ENCODE peak calls at places on chromosome 17, in five cellular contexts. One of them, this sample, is unnamed.

GRCh38 chr17:48388955-48389764 is 40.9 kb downstream of the SKAP1 start:
- DNase-seq in AG04449: no peak
- DNase-seq in fibroblast of the aortic adventitia: no peak
- DNase-seq in WTC11: no peak
- DNase-seq in AG04450: no peak
- DNase-seq in this sample: no peak

GRCh38 chr17:31541559-31541958 is 150.1 kb downstream of the RAB11FIP4 start:
- DNase-seq in AG04449: no peak
- DNase-seq in AG04450: no peak
- DNase-seq in fibroblast of the aortic adventitia: no peak
- DNase-seq in WTC11: peak; percentile 32
- DNase-seq in this sample: no peak

GRCh38 chr17:74875155-74875969 is 2.6 kb upstream of the FDXR start:
- DNase-seq in AG04449: no peak
- DNase-seq in WTC11: no peak
- DNase-seq in fibroblast of the aortic adventitia: no peak
- DNase-seq in AG04450: no peak
- DNase-seq in this sample: no peak

GRCh38 chr17:51640108-51640622 is 379.8 kb downstream of the UTP18 start:
- DNase-seq in AG04450: no peak
- DNase-seq in WTC11: peak; percentile 42
- DNase-seq in fibroblast of the aortic adventitia: no peak
- DNase-seq in AG04449: no peak
- DNase-seq in this sample: no peak

GRCh38 chr17:75036643-75037268 is 10.0 kb downstream of the ATP5PD start:
- DNase-seq in fibroblast of the aortic adventitia: peak; percentile 97
- DNase-seq in AG04449: no peak
- DNase-seq in AG04450: no peak
- DNase-seq in WTC11: peak; percentile 53
- DNase-seq in this sample: no peak

GRCh38 chr17:681738-682137 is 32.9 kb downstream of the VPS53 start:
- DNase-seq in AG04450: no peak
- DNase-seq in fibroblast of the aortic adventitia: peak; percentile 75
- DNase-seq in WTC11: no peak
- DNase-seq in AG04449: peak; percentile 81
- DNase-seq in this sample: peak; percentile 44

GRCh38 chr17:20315821-20316220 is 151.5 kb downstream of the LGALS9B start:
- DNase-seq in fibroblast of the aortic adventitia: no peak
- DNase-seq in AG04450: no peak
- DNase-seq in AG04449: no peak
- DNase-seq in WTC11: no peak
- DNase-seq in this sample: no peak

GRCh38 chr17:37848690-37849616 is 75.3 kb upstream of the TBC1D3K start:
- DNase-seq in fibroblast of the aortic adventitia: no peak
- DNase-seq in WTC11: no peak
- DNase-seq in AG04450: peak; percentile 21
- DNase-seq in AG04449: peak; percentile 31
- DNase-seq in this sample: no peak

GRCh38 chr17:8366231-8366630 is 10.3 kb downstream of the KRABD2 start:
- DNase-seq in fibroblast of the aortic adventitia: peak; percentile 92
- DNase-seq in AG04449: peak; percentile 80
- DNase-seq in WTC11: no peak
- DNase-seq in AG04450: peak; percentile 44
- DNase-seq in this sample: peak; percentile 25

GRCh38 chr17:8124350-8125195 is 667 bp upstream of the HES7 start:
- DNase-seq in AG04449: no peak
- DNase-seq in fibroblast of the aortic adventitia: peak; percentile 33
- DNase-seq in WTC11: no peak
- DNase-seq in AG04450: no peak
- DNase-seq in this sample: no peak

GRCh38 chr17:34837796-34838195 is 123.5 kb downstream of the CCT6B start:
- DNase-seq in fibroblast of the aortic adventitia: no peak
- DNase-seq in WTC11: peak; percentile 25
- DNase-seq in AG04450: no peak
- DNase-seq in AG04449: no peak
- DNase-seq in this sample: no peak

GRCh38 chr17:44652727-44653126 is 3.5 kb upstream of the MEIOC start:
- DNase-seq in AG04450: no peak
- DNase-seq in fibroblast of the aortic adventitia: no peak
- DNase-seq in AG04449: no peak
- DNase-seq in WTC11: no peak
- DNase-seq in this sample: no peak

GRCh38 chr17:17387461-17388362 is 84.5 kb downstream of the NT5M start:
- DNase-seq in AG04450: no peak
- DNase-seq in WTC11: peak; percentile 75
- DNase-seq in AG04449: no peak
- DNase-seq in fibroblast of the aortic adventitia: no peak
- DNase-seq in this sample: no peak

GRCh38 chr17:72479113-72479512 is 358.3 kb downstream of the SOX9 start:
- DNase-seq in fibroblast of the aortic adventitia: no peak
- DNase-seq in WTC11: peak; percentile 36
- DNase-seq in AG04449: no peak
- DNase-seq in AG04450: no peak
- DNase-seq in this sample: no peak

GRCh38 chr17:44636562-44636961 is 19.7 kb upstream of the MEIOC start:
- DNase-seq in WTC11: no peak
- DNase-seq in AG04449: peak; percentile 23
- DNase-seq in AG04450: peak; percentile 26
- DNase-seq in fibroblast of the aortic adventitia: peak; percentile 83
- DNase-seq in this sample: no peak

GRCh38 chr17:16448490-16448889 is 33.1 kb downstream of the TRPV2 start:
- DNase-seq in AG04449: no peak
- DNase-seq in AG04450: no peak
- DNase-seq in fibroblast of the aortic adventitia: no peak
- DNase-seq in WTC11: no peak
- DNase-seq in this sample: no peak

GRCh38 chr17:43482103-43483012 is 1.4 kb upstream of the DHX8 start:
- DNase-seq in AG04449: no peak
- DNase-seq in fibroblast of the aortic adventitia: no peak
- DNase-seq in WTC11: no peak
- DNase-seq in AG04450: no peak
- DNase-seq in this sample: no peak

GRCh38 chr17:47205419-47205963 is 3.7 kb upstream of the MYL4 start:
- DNase-seq in AG04450: no peak
- DNase-seq in AG04449: peak; percentile 63
- DNase-seq in WTC11: peak; percentile 26
- DNase-seq in fibroblast of the aortic adventitia: peak; percentile 56
- DNase-seq in this sample: no peak

GRCh38 chr17:31392856-31393748 is 1.6 kb downstream of the RAB11FIP4 start:
- DNase-seq in AG04449: no peak
- DNase-seq in AG04450: no peak
- DNase-seq in WTC11: peak; percentile 8
- DNase-seq in fibroblast of the aortic adventitia: no peak
- DNase-seq in this sample: no peak

GRCh38 chr17:4378626-4379025 is 12.2 kb upstream of the UBE2G1 start:
- DNase-seq in AG04450: no peak
- DNase-seq in AG04449: no peak
- DNase-seq in fibroblast of the aortic adventitia: no peak
- DNase-seq in WTC11: no peak
- DNase-seq in this sample: no peak

GRCh38 chr17:46090871-46091270 is 91.8 kb downstream of the STH start:
- DNase-seq in WTC11: no peak
- DNase-seq in fibroblast of the aortic adventitia: no peak
- DNase-seq in AG04450: no peak
- DNase-seq in AG04449: no peak
- DNase-seq in this sample: no peak

GRCh38 chr17:79914813-79915740 is 75.8 kb upstream of the CBX4 start:
- DNase-seq in AG04450: no peak
- DNase-seq in WTC11: no peak
- DNase-seq in fibroblast of the aortic adventitia: no peak
- DNase-seq in AG04449: no peak
- DNase-seq in this sample: no peak

GRCh38 chr17:79913896-79914812 is 74.9 kb upstream of the CBX4 start:
- DNase-seq in WTC11: no peak
- DNase-seq in AG04450: no peak
- DNase-seq in fibroblast of the aortic adventitia: no peak
- DNase-seq in AG04449: no peak
- DNase-seq in this sample: no peak

GRCh38 chr17:79916506-79916905 is 77.3 kb upstream of the CBX4 start:
- DNase-seq in fibroblast of the aortic adventitia: no peak
- DNase-seq in AG04450: no peak
- DNase-seq in AG04449: no peak
- DNase-seq in WTC11: no peak
- DNase-seq in this sample: no peak

GRCh38 chr17:79916991-79917901 is 78.0 kb upstream of the CBX4 start:
- DNase-seq in fibroblast of the aortic adventitia: no peak
- DNase-seq in WTC11: no peak
- DNase-seq in AG04449: no peak
- DNase-seq in AG04450: no peak
- DNase-seq in this sample: no peak

DNA sequence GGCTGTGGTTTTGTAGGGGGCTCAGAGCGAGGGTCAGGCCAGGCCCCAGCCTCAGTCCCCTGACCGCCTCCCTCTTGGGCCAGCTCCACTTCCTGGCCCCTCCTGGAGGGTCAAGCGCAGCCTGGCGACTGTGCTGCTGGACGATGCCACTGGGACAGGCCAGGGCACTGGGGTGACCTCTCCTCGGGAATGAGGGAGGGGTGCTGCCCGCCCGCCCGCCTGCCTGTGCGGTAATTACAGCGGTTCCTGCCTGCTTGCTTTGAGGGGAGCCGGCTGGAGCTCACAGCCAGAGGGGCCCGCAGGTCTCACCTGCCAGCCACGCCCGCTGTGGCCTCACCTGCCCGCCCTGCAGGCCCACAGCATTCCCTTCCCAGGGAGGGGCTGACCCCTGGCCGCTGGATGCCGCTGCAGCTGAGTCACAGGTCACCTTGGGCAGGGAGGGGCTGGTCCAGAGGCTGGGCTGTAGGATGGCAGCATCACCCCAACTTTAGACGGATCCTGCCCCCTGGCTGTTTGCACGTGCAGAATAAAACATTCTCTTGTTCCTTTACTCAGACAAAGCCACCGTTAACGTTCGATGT is 76.7 kb upstream of the CBX4 start:
- DNase-seq in WTC11: peak; percentile 72
- DNase-seq in AG04450: no peak
- DNase-seq in AG04449: no peak
- DNase-seq in fibroblast of the aortic adventitia: peak; percentile 46
- DNase-seq in this sample: no peak
- TF ChIP-seq CTCF in WTC11: no peak
- TF ChIP-seq CTCF in AG04450: peak; percentile 47
- TF ChIP-seq CTCF in AG04449: peak; percentile 25
- TF ChIP-seq CTCF in fibroblast of the aortic adventitia: peak; percentile 28
- TF ChIP-seq CTCF in this sample: peak; percentile 23

GRCh38 chr17:82361885-82362633 is 3.0 kb downstream of the TEX19 start:
- DNase-seq in AG04450: no peak
- DNase-seq in AG04449: no peak
- DNase-seq in WTC11: no peak
- DNase-seq in fibroblast of the aortic adventitia: no peak
- DNase-seq in this sample: no peak

GRCh38 chr17:82357394-82357793 is 1.7 kb upstream of the TEX19 start:
- DNase-seq in AG04450: no peak
- DNase-seq in fibroblast of the aortic adventitia: no peak
- DNase-seq in AG04449: no peak
- DNase-seq in WTC11: no peak
- DNase-seq in this sample: no peak

GRCh38 chr17:82356845-82357355 is 2.1 kb upstream of the TEX19 start:
- DNase-seq in fibroblast of the aortic adventitia: no peak
- DNase-seq in WTC11: peak; percentile 63
- DNase-seq in AG04449: no peak
- DNase-seq in AG04450: no peak
- DNase-seq in this sample: no peak

GRCh38 chr17:82356028-82356427 is 3.0 kb upstream of the TEX19 start:
- DNase-seq in WTC11: no peak
- DNase-seq in fibroblast of the aortic adventitia: peak; percentile 52
- DNase-seq in AG04450: no peak
- DNase-seq in AG04449: no peak
- DNase-seq in this sample: no peak

DNA sequence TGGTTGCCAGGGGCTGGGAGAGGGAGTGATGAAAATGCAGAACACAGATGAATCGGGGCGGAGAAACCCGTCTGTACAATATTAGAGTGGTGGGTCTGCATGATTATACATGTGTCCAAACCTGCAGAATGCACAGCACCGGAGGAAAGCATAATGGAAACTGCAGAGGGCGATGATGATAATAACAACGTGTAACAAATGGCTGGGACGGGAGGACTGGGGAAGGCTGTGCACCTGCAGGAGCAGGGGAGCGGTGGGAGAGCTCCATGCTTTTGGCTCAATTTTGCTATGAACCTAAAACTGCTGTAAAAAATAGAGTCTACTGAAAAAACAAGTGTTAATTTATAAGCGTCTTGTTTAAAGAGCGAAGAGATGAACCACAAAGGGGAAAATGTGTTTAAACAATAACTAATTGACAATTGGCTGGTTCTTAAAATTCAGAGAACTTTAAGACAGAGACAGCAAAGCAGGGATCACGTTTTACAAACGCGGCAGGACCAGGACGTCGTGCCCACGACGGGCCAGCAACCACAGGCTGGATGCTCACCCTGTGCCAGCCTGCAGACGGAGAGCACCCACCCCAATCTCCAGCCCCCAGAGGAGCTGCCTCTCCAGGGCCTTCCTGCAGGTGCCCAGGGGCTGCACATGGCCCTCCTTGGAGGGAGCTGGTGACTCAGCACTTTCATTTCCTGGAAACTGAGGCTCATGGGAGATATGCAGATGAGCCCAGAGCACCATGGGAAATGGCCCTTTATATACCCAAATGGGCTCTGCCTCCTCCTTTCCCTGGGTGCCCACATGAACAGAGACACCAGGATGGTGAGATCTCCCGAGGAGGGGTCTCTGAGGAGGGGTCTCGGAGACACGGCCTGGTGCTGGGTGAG is at the start of gene TEX19:
- DNase-seq in AG04449: no peak
- DNase-seq in fibroblast of the aortic adventitia: no peak
- DNase-seq in AG04450: no peak
- DNase-seq in WTC11: no peak
- DNase-seq in this sample: no peak
- TF ChIP-seq CTCF in AG04449: no peak
- TF ChIP-seq CTCF in fibroblast of the aortic adventitia: no peak
- TF ChIP-seq CTCF in AG04450: no peak
- TF ChIP-seq CTCF in WTC11: no peak
- TF ChIP-seq CTCF in this sample: no peak

GRCh38 chr17:57539528-57540301 is 205.4 kb downstream of the CCDC182 start:
- DNase-seq in AG04450: no peak
- DNase-seq in WTC11: no peak
- DNase-seq in fibroblast of the aortic adventitia: no peak
- DNase-seq in AG04449: no peak
- DNase-seq in this sample: no peak

GRCh38 chr17:57541049-57541448 is 204.1 kb downstream of the CCDC182 start:
- DNase-seq in WTC11: no peak
- DNase-seq in AG04450: no peak
- DNase-seq in AG04449: no peak
- DNase-seq in fibroblast of the aortic adventitia: no peak
- DNase-seq in this sample: no peak

GRCh38 chr17:57541472-57542394 is 203.4 kb downstream of the CCDC182 start:
- DNase-seq in AG04450: no peak
- DNase-seq in fibroblast of the aortic adventitia: peak; percentile 61
- DNase-seq in WTC11: no peak
- DNase-seq in AG04449: no peak
- DNase-seq in this sample: no peak

GRCh38 chr17:57538730-57539456 is 206.2 kb downstream of the CCDC182 start:
- DNase-seq in AG04450: no peak
- DNase-seq in AG04449: no peak
- DNase-seq in fibroblast of the aortic adventitia: no peak
- DNase-seq in WTC11: no peak
- DNase-seq in this sample: no peak

GRCh38 chr17:57540596-57540995 is 204.5 kb downstream of the CCDC182 start:
- DNase-seq in WTC11: no peak
- DNase-seq in AG04450: no peak
- DNase-seq in AG04449: no peak
- DNase-seq in fibroblast of the aortic adventitia: no peak
- DNase-seq in this sample: no peak
- TF ChIP-seq CTCF in WTC11: no peak
- TF ChIP-seq CTCF in AG04450: peak; percentile 11
- TF ChIP-seq CTCF in AG04449: no peak
- TF ChIP-seq CTCF in fibroblast of the aortic adventitia: no peak
- TF ChIP-seq CTCF in this sample: no peak

GRCh38 chr17:27354491-27355081 is 60.7 kb downstream of the WSB1 start:
- DNase-seq in AG04450: no peak
- DNase-seq in AG04449: no peak
- DNase-seq in fibroblast of the aortic adventitia: no peak
- DNase-seq in WTC11: no peak
- DNase-seq in this sample: no peak
- TF ChIP-seq CTCF in AG04450: no peak
- TF ChIP-seq CTCF in AG04449: no peak
- TF ChIP-seq CTCF in fibroblast of the aortic adventitia: no peak
- TF ChIP-seq CTCF in WTC11: no peak
- TF ChIP-seq CTCF in this sample: no peak

This sample was measured in AG09319.